ENCODE peak calls at places on chromosomes 4 and X, in four cellular contexts. H is IMR-90, J is SK-N-SH, P is GM12878. A is an unnamed sample.

GRCh38 chr4:38306482-38307071 is 346.4 kb downstream of the PTTG2 start:
- DNase-seq in H (no peak), J (no peak), P (peak; percentile 95), A (no peak)

GRCh38 chr4:182881928-182882327 is 35.3 kb downstream of the DCTD start:
- DNase-seq in H (no peak), J (peak; percentile 85), P (no peak), A (no peak)

GRCh38 chr4:27366424-27366823 is 505.8 kb downstream of the STIM2 start:
- DNase-seq in H (no peak), J (no peak), P (no peak), A (no peak)

GRCh38 chr4:158090323-158090722 is 82.5 kb downstream of the GASK1B start:
- DNase-seq in H (peak; percentile 11), J (no peak), P (no peak), A (no peak)

GRCh38 chr4:142817442-142817841 is 28.7 kb downstream of the INPP4B start:
- DNase-seq in H (peak; percentile 88), J (no peak), P (no peak), A (no peak)

GRCh38 chrX:119605739-119606507 is at the start of gene NKRF:
- DNase-seq in H (peak; percentile 90), J (peak; percentile 85), P (peak; percentile 78), A (peak; percentile 82)

GRCh38 chrX:2498781-2499302 is 1.9 kb downstream of the DHRSX start:
- DNase-seq in H (peak; percentile 18), J (no peak), P (no peak), A (peak; percentile 65)

GRCh38 chr4:185332575-185333464 is 62.9 kb downstream of the LRP2BP start:
- DNase-seq in H (no peak), J (no peak), P (peak; percentile 79), A (peak; percentile 92)

GRCh38 chr4:10983274-10983673 is 298.7 kb upstream of the CLNK start:
- DNase-seq in H (no peak), J (no peak), P (no peak), A (no peak)

GRCh38 chr4:118849867-118850812 is 14.2 kb upstream of the SEC24D start:
- DNase-seq in H (peak; percentile 14), J (no peak), P (no peak), A (no peak)

GRCh38 chrX:20680998-20681397 is 414.3 kb upstream of the RPS6KA3 start:
- DNase-seq in H (no peak), J (no peak), P (no peak), A (no peak)

GRCh38 chr4:152357206-152357605 is 178.7 kb downstream of the FBXW7 start:
- DNase-seq in H (peak; percentile 45), J (no peak), P (no peak), A (no peak)

GRCh38 chrX:9071031-9071650 is 37.2 kb upstream of the FAM9B start:
- DNase-seq in H (peak; percentile 44), J (no peak), P (no peak), A (no peak)

GRCh38 chr4:8558080-8558960 is 21.9 kb upstream of the GPR78 start:
- DNase-seq in H (no peak), J (no peak), P (no peak), A (no peak)

DNA sequence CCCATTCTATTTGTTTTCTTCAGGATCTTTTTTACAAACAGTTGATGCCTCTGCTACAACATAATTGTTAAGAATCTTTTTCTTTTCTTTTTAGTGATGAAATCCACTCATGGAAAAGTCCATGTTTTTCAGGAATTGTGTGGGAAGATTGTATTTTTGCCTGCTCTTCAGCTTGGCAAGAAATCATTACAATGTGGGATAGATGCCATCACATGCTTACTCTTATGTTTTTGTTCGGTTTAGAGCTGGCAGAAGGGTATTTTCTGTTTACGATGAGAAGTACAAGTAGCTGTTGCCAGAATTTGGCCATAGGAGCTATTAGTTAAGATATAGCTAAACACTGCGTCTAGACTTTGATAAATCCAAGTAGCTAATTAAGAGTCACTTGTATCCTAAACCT is 2585.3 kb downstream of the ARAP2 start:
- DNase-seq in H (no peak), J (no peak), P (no peak), A (no peak)
- TF ChIP-seq MXI1 in H (no peak), J (no peak), P (no peak), A (no peak)

DNA sequence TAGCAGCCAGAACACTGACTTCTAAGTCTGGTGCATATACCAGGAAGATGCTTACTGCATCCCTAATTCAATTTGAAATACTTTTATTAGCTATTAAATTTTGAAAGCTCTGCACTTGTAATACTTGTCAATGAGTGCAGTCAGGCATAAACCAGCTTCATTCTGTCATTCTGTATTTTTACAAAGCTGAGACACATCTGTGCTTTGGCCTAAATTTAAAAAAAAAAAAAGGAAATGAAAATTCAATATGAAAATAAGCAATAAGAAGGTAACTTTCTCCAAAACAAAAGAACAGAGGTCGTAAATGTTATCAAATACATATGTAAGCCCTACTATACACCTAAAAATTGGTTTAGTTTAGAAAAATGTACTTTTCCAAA is 7.0 kb downstream of the SMIM14 start:
- DNase-seq in H (no peak), J (no peak), P (no peak), A (no peak)
- TF ChIP-seq MXI1 in H (no peak), J (no peak), P (no peak), A (no peak)

DNA sequence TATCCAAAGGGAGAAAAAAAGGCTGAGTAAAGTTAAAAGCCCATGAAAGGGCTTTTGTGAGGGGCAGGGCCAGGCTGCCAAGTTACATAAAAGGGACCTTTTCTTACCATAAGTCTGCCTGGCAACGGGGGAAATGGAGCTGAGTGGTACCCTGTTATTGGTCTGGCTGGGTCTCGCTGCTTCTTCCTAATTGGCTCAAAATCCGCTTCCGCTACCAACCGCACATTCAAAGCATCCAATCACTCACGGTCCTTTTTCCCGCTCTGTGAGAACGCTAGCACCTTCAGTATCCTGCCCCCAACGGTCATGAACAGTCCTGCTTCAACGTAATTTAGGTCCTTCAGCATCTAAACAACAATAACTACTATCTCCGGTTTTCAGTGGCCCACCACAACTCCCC is 611 bp downstream of the TEX11 start:
- DNase-seq in H (no peak), J (no peak), P (no peak), A (no peak)
- TF ChIP-seq MXI1 in H (no peak), J (no peak), P (no peak), A (no peak)

DNA sequence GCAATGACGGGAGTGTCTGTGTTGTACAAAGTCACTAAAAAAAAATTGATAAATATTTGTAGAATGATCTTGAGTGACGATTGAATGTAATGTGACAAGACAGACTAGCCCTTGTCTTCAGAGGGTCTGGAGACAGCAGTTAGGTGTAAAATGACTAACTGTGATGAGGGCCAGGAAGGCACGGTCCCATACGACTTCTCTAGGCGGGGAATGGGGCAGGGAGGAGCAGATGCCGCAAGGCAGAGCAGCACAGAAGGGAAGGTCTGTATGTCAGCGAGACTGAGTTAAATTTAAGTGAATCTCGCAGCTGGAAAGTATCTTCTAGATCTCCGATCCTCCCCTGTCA is 405 bp downstream of the CENPE start:
- DNase-seq in H (no peak), J (no peak), P (no peak), A (peak; percentile 8)
- TF ChIP-seq MXI1 in H (no peak), J (no peak), P (no peak), A (no peak)

DNA sequence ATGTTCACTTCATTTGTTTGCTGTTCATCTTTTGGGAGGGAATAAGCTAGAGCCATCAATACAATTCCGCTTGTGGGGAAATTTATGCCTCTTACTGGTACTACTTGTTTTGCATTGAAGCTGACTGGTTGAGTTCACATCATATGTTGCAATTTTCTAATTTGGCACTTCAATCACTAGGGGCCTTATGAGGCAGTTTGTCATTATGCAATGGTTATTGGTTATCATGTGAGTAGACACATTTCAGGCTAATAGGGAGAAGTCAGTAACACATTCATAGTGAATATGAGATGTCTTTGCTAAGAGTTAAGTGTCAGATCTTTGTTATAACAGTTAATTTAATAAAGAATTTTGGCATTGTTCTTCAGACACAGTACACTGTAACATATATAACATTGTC is 5.0 kb downstream of the RPL36A start:
- DNase-seq in H (no peak), J (no peak), P (no peak), A (peak; percentile 6)
- TF ChIP-seq MXI1 in H (no peak), J (no peak), P (no peak), A (no peak)